ENCODE peak calls at places on chromosomes 7 and 10, in five cellular contexts. K, I, R, W and Z are unnamed samples.
A peak's percentile ranks its signal among the peaks of the same experiment; 100 is the strongest.

GRCh38 chr7:71480814-71481213 is 348.9 kb downstream of the GALNT17 start:
- DNase-seq in W (no peak), K (no peak), I (no peak), R (no peak), Z (no peak)

GRCh38 chr7:132930881-132931280 is 151.0 kb downstream of the CHCHD3 start:
- DNase-seq in K (no peak), I (no peak), R (no peak), W (no peak), Z (no peak)

GRCh38 chr7:129851174-129851573 is 101.6 kb downstream of the UBE2H start:
- DNase-seq in W (no peak), K (no peak), R (no peak), I (no peak), Z (no peak)

GRCh38 chr7:77664715-77665114 is 31.5 kb upstream of the RSBN1L start:
- DNase-seq in R (no peak), I (no peak), W (no peak), K (no peak), Z (no peak)

GRCh38 chr10:128013626-128014025 is 106.7 kb downstream of the PTPRE start:
- DNase-seq in W (no peak), I (no peak), K (no peak), R (no peak), Z (no peak)

GRCh38 chr7:100745184-100745583 is 11.8 kb downstream of the ZAN start:
- DNase-seq in W (no peak), K (peak; percentile 66), I (no peak), R (no peak), Z (no peak)

GRCh38 chr10:17021661-17022060 is 108.0 kb downstream of the CUBN start:
- DNase-seq in K (no peak), W (no peak), R (no peak), I (no peak), Z (no peak)

GRCh38 chr10:129531195-129531968 is 64.3 kb downstream of the MGMT start:
- DNase-seq in K (no peak), I (peak; percentile 13), W (no peak), R (no peak), Z (no peak)

GRCh38 chr10:6592080-6592479 is 12.0 kb upstream of the PRKCQ start:
- DNase-seq in I (no peak), K (no peak), W (no peak), R (no peak), Z (no peak)

GRCh38 chr10:116809528-116810500 is 39.5 kb upstream of the ENO4 start:
- DNase-seq in I (no peak), K (no peak), W (peak; percentile 12), R (no peak), Z (peak; percentile 62)

GRCh38 chr7:68792351-68792750 is 805.9 kb upstream of the AUTS2 start:
- DNase-seq in W (no peak), I (no peak), R (no peak), K (no peak), Z (no peak)

GRCh38 chr7:41565655-41566054 is 137.2 kb downstream of the INHBA start:
- DNase-seq in R (no peak), W (no peak), K (no peak), I (no peak), Z (no peak)

GRCh38 chr7:42144253-42145002 is 92.6 kb downstream of the GLI3 start:
- DNase-seq in W (no peak), I (no peak), R (no peak), K (no peak), Z (no peak)

GRCh38 chr7:93757421-93757820 is 133.1 kb downstream of the TFPI2 start:
- DNase-seq in R (no peak), W (no peak), I (no peak), K (no peak), Z (no peak)

GRCh38 chr10:125811251-125811650 is 11.8 kb downstream of the UROS start:
- DNase-seq in I (no peak), K (no peak), W (no peak), R (no peak), Z (no peak)

GRCh38 chr10:89540550-89540949 is 5.2 kb upstream of the SLC16A12 start:
- DNase-seq in R (no peak), W (no peak), K (no peak), I (no peak), Z (no peak)

GRCh38 chr10:30959855-30960247 is 71.8 kb downstream of the ZNF438 start:
- DNase-seq in K (no peak), W (no peak), I (no peak), R (no peak), Z (no peak)

GRCh38 chr7:2014391-2015241 is 218.1 kb downstream of the MAD1L1 start:
- DNase-seq in W (no peak), R (no peak), I (no peak), K (no peak), Z (no peak)

GRCh38 chr7:42222891-42223290 is 14.1 kb downstream of the GLI3 start:
- DNase-seq in W (no peak), I (no peak), K (no peak), R (no peak), Z (no peak)

GRCh38 chr10:98963608-98964007 is 272.0 kb downstream of the HPSE2 start:
- DNase-seq in W (no peak), I (no peak), K (no peak), R (no peak), Z (no peak)

GRCh38 chr10:64288404-64288803 is 767.2 kb downstream of the REEP3 start:
- DNase-seq in W (peak; percentile 0), I (peak; percentile 94), R (no peak), K (no peak), Z (no peak)

GRCh38 chr10:77592946-77593636 is 44.5 kb downstream of the KCNMA1 start:
- DNase-seq in W (no peak), K (peak; percentile 73), R (no peak), I (no peak), Z (no peak)

GRCh38 chr7:106462365-106462859 is 177.6 kb upstream of the NAMPT start:
- DNase-seq in R (no peak), K (no peak), W (peak; percentile 16), I (peak; percentile 52), Z (peak; percentile 9)

GRCh38 chr7:21753071-21753470 is 192.6 kb downstream of the CDCA7L start:
- DNase-seq in K (no peak), R (no peak), I (no peak), W (no peak), Z (no peak)

GRCh38 chr10:79447911-79448731 is 2.7 kb upstream of the ZCCHC24 start:
- DNase-seq in W (no peak), I (no peak), R (no peak), K (no peak), Z (no peak)

GRCh38 chr7:34135924-34136323 is 230.6 kb downstream of the BMPER start:
- DNase-seq in K (no peak), I (peak; percentile 97), R (no peak), W (no peak), Z (no peak)

GRCh38 chr10:50216894-50217293 is 34.4 kb downstream of the ASAH2 start:
- DNase-seq in R (no peak), K (no peak), I (no peak), W (peak; percentile 73), Z (peak; percentile 2)

GRCh38 chr10:50990568-50991495 is 83.5 kb upstream of the PRKG1 start:
- DNase-seq in R (no peak), I (peak; percentile 26), W (peak; percentile 10), K (no peak), Z (no peak)